ENCODE peak calls at places on chromosomes 12 and 14, in four cellular contexts. R is K562, T is body of pancreas, S is psoas muscle. B is an unnamed sample.
A peak's percentile ranks its signal among the peaks of the same experiment; 100 is the strongest.

GRCh38 chr12:32089156-32089950 is 17.3 kb upstream of the BICD1 start:
- DNase-seq in R (no peak), T (no peak), S (no peak), B (no peak)

GRCh38 chr14:95156153-95156764 is 1.1 kb downstream of the DICER1 start:
- DNase-seq in R (no peak), T (no peak), S (no peak), B (peak; percentile 17)

GRCh38 chr12:94098466-94098865 is 49.9 kb upstream of the PLXNC1 start:
- DNase-seq in R (no peak), T (no peak), S (no peak), B (no peak)

GRCh38 chr12:94571556-94571955 is 78.8 kb downstream of the TMCC3 start:
- DNase-seq in R (no peak), T (peak; percentile 37), S (no peak), B (peak; percentile 82)

GRCh38 chr12:55009171-55009570 is 10.6 kb upstream of the NEUROD4 start:
- DNase-seq in R (no peak), T (no peak), S (no peak), B (no peak)

GRCh38 chr12:94266796-94267529 is 118.6 kb downstream of the PLXNC1 start:
- DNase-seq in R (no peak), T (no peak), S (no peak), B (no peak)

GRCh38 chr12:6927379-6927991 is at the start of gene ATN1:
- DNase-seq in R (peak; percentile 78), T (peak; percentile 75), S (peak; percentile 92), B (peak; percentile 90)

GRCh38 chr12:92221916-92222315 is 76.3 kb upstream of the BTG1 start:
- DNase-seq in R (no peak), T (no peak), S (no peak), B (no peak)

GRCh38 chr12:126483145-126484068 is 1418.2 kb downstream of the AACS start:
- DNase-seq in R (no peak), T (no peak), S (no peak), B (no peak)

GRCh38 chr12:75437564-75437963 is 43.0 kb upstream of the GLIPR1 start:
- DNase-seq in R (no peak), T (no peak), S (no peak), B (no peak)

GRCh38 chr12:26466709-26467108 is 271.3 kb downstream of the SSPN start:
- DNase-seq in R (no peak), T (no peak), S (no peak), B (no peak)

GRCh38 chr12:26460361-26460760 is 265.0 kb downstream of the SSPN start:
- DNase-seq in R (no peak), T (no peak), S (no peak), B (no peak)

GRCh38 chr12:26465419-26466097 is 270.2 kb downstream of the SSPN start:
- DNase-seq in R (no peak), T (no peak), S (no peak), B (no peak)

GRCh38 chr12:26461799-26462198 is 266.4 kb downstream of the SSPN start:
- DNase-seq in R (no peak), T (no peak), S (no peak), B (no peak)
- TF ChIP-seq CTCF in R (no peak), T (no peak), S (no peak), B (no peak)

GRCh38 chr12:108311605-108312004 is 27.5 kb downstream of the CMKLR1 start:
- DNase-seq in R (no peak), T (no peak), S (no peak), B (no peak)
- H3K27ac ChIP-seq in R (no peak overlapping the region), T (no peak overlapping the region), S (no peak overlapping the region), B (peak overlapping the region; percentile 82)

DNA sequence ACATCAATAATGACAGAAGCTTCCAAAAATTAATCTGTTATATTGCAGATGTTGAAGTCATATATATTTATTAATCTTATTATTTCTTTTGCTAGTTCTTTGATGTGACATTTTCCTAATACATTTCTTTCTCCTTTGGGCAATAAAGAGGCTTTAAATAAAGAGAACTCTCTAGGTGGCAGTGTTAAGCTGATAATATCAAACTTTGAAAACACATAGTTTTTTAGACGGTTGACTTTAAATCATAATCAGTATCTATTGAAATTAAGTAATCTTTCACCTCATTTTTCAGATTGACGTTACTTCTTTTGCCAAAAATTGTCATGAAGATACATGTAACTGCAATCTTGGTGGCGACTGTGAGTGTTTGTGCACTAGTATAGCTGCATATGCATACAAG is 130.9 kb upstream of the PTPRQ start:
- DNase-seq in R (no peak), T (no peak), S (no peak), B (no peak)
- TF ChIP-seq CTCF in R (no peak), T (no peak), S (no peak), B (no peak)

DNA sequence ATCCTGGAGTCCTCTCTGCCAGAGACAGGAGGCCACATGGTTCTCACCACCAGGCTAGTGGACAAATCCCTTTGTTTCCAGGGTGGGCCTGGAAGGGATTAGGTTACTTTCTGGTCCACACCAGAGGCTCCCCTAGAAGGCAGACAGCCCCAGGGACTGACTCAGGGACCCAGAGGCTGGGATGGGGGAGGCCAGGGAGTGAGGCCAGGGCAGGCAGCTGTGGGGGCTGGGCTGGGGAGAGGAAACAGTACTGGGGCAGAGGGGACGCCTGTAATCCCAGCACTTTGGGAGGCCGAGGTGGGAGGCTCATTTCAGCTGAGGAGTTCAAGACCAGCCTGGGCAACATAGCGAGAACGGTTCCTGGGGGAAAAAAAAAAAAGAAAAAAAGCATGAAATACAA is 64.7 kb downstream of the TNFAIP2 start:
- DNase-seq in R (no peak), T (no peak), S (no peak), B (no peak)
- H3K27ac ChIP-seq in R (no peak overlapping the region), T (peak overlapping the region; percentile 76), S (no peak overlapping the region), B (no peak overlapping the region)

GRCh38 chr14:67583711-67584644 is 16.1 kb downstream of the PIGH start:
- DNase-seq in R (peak; percentile 60), T (peak; percentile 60), S (no peak), B (peak; percentile 45)
- TF ChIP-seq CTCF in R (peak; percentile 83), T (peak; percentile 72), S (peak; percentile 69), B (no peak)

B was measured in thyroid gland.